ENCODE peak calls at places on chromosomes 16 and 17, in six cellular contexts. T, I, R, W, Z and P are unnamed samples.

GRCh38 chr17:60827920-60828319 is 150.3 kb downstream of the BCAS3 start:
- DNase-seq in I (no peak), W (no peak), R (no peak), Z (no peak), T (peak; percentile 2), P (no peak)

GRCh38 chr17:1008008-1008761 is 11.3 kb downstream of the TIMM22 start:
- DNase-seq in W (no peak), R (no peak), I (no peak), T (no peak), Z (no peak), P (no peak)

GRCh38 chr16:77234611-77235010 is 35.4 kb downstream of the SYCE1L start:
- DNase-seq in T (peak; percentile 4), W (no peak), I (peak; percentile 78), Z (no peak), R (peak; percentile 32), P (no peak)

GRCh38 chr17:69561462-69561861 is 147.0 kb downstream of the MAP2K6 start:
- DNase-seq in I (no peak), T (no peak), W (no peak), R (no peak), Z (no peak), P (no peak)

GRCh38 chr16:27218756-27219155 is 15.4 kb downstream of the KDM8 start:
- DNase-seq in R (no peak), Z (no peak), I (no peak), T (no peak), W (no peak), P (no peak)

GRCh38 chr17:64063766-64064224 is 43.4 kb upstream of the ICAM2 start:
- DNase-seq in T (peak; percentile 61), R (peak; percentile 84), W (peak; percentile 53), I (peak; percentile 97), Z (no peak), P (no peak)

GRCh38 chr16:84526794-84527485 is 22.5 kb upstream of the MEAK7 start:
- DNase-seq in I (no peak), T (peak; percentile 38), W (no peak), Z (no peak), R (no peak), P (no peak)

GRCh38 chr16:85902366-85903155 is 3.6 kb downstream of the IRF8 start:
- DNase-seq in W (no peak), I (peak; percentile 75), Z (no peak), R (no peak), T (no peak), P (no peak)

GRCh38 chr16:8905168-8905762 is 23.1 kb downstream of the LITAFD start:
- DNase-seq in R (no peak), I (no peak), W (no peak), Z (no peak), T (peak; percentile 60), P (no peak)

GRCh38 chr17:73838815-73839214 is 194.6 kb upstream of the SDK2 start:
- DNase-seq in T (no peak), W (no peak), I (no peak), R (no peak), Z (no peak), P (no peak)

GRCh38 chr17:73840829-73841228 is 196.6 kb upstream of the SDK2 start:
- DNase-seq in W (no peak), Z (no peak), R (no peak), T (no peak), I (no peak), P (no peak)

GRCh38 chr17:73835605-73836004 is 191.4 kb upstream of the SDK2 start:
- DNase-seq in T (no peak), I (no peak), R (no peak), W (no peak), Z (no peak), P (no peak)

GRCh38 chr17:73841431-73842060 is 197.3 kb upstream of the SDK2 start:
- DNase-seq in W (no peak), T (peak; percentile 5), Z (no peak), I (peak; percentile 90), R (peak; percentile 54), P (no peak)
- TF ChIP-seq CTCF in W (no peak), T (no peak), Z (no peak), I (peak; percentile 86), R (peak; percentile 50), P (no peak)

GRCh38 chr16:75095637-75096036 is 20.9 kb downstream of the LDHD start:
- DNase-seq in W (no peak), T (no peak), I (no peak), Z (no peak), R (no peak), P (no peak)

GRCh38 chr16:75097941-75098897 is 18.4 kb downstream of the LDHD start:
- DNase-seq in R (no peak), T (no peak), I (peak; percentile 58), W (no peak), Z (no peak), P (no peak)

GRCh38 chr16:75099075-75099667 is 17.4 kb downstream of the LDHD start:
- DNase-seq in T (no peak), I (peak; percentile 57), W (no peak), Z (no peak), R (no peak), P (no peak)

GRCh38 chr16:75096730-75097129 is 19.9 kb downstream of the LDHD start:
- DNase-seq in Z (no peak), I (peak; percentile 91), T (no peak), R (peak; percentile 80), W (no peak), P (no peak)

GRCh38 chr16:75097191-75097761 is 19.3 kb downstream of the LDHD start:
- DNase-seq in I (peak; percentile 48), T (no peak), R (no peak), W (no peak), Z (no peak), P (no peak)
- TF ChIP-seq CTCF in I (no peak), T (no peak), R (no peak), W (no peak), Z (no peak), P (no peak)

GRCh38 chr17:45666046-45666600 is 118.0 kb upstream of the CRHR1 start:
- DNase-seq in R (peak; percentile 26), W (no peak), T (no peak), Z (no peak), I (peak; percentile 71), P (no peak)
- TF ChIP-seq CTCF in R (no peak), W (no peak), T (no peak), Z (no peak), I (peak; percentile 61), P (no peak)

GRCh38 chr17:31446195-31446967 is 54.9 kb downstream of the RAB11FIP4 start:
- DNase-seq in I (no peak), R (no peak), T (no peak), Z (no peak), W (no peak), P (no peak)
- TF ChIP-seq CTCF in I (peak; percentile 53), R (no peak), T (peak; percentile 11), Z (no peak), W (no peak), P (no peak)

GRCh38 chr16:81195907-81196534 is 42.5 kb upstream of the BCO1 start:
- DNase-seq in I (no peak), Z (no peak), T (no peak), R (no peak), W (no peak), P (no peak)

GRCh38 chr16:81201267-81201666 is 37.2 kb upstream of the BCO1 start:
- DNase-seq in W (no peak), R (no peak), Z (no peak), T (no peak), I (no peak), P (no peak)

GRCh38 chr16:81198635-81199034 is 39.9 kb upstream of the BCO1 start:
- DNase-seq in W (no peak), R (no peak), I (no peak), Z (no peak), T (peak; percentile 37), P (no peak)
- TF ChIP-seq CTCF in W (no peak), R (no peak), I (peak; percentile 54), Z (no peak), T (peak; percentile 28), P (no peak)

GRCh38 chr16:234468-235305 is at the start of gene FAM234A:
- DNase-seq in Z (peak; percentile 76), I (peak; percentile 97), R (peak; percentile 95), W (peak; percentile 97), T (peak; percentile 95), P (peak; percentile 91)
- TF ChIP-seq CTCF in Z (peak; percentile 47), I (peak; percentile 71), R (no peak), W (no peak), T (peak; percentile 46), P (no peak)

DNA sequence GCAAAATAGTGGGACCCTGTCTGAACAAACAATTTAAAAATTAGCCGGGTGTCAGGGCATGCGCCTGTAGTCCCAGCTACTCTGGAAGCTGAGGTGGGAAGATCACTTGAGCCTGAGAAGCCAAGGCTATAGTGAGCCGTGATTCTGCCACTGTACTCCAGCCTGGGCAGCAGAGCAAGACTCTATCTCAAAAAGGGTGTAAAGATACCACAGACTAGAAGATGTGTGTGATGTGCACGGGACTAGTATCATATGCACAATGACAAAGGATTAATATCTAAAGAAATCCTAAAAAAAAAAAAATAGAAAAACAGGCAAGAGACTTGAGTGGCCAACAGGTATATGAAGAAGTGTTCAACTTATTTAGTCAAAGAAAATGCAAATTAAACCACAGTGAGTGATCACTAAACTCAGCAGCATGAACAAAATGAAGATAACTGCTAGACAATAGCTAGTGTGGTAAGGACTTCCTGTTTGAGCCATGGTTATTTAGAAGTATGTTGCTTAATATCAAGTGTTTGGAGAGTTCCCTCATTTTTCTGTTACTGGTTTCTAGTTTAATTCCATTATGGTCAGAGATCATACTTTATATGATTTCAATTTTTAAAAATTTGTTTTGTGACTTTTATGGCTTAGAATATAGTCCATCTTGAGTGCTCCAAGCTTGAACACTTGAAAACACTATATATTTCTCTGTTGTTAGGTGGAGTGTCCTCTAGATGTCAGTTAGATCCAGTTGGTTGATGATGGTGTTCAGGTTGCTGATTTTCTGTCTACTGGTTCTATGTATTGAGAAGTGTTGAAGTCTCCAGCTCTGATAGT is 14.7 kb upstream of the SLX4 start:
- DNase-seq in I (no peak), R (no peak), T (peak; percentile 54), W (no peak), Z (no peak), P (no peak)
- TF ChIP-seq CTCF in I (no peak), R (no peak), T (no peak), W (no peak), Z (no peak), P (no peak)